ENCODE peak calls at places on chromosomes 13 and 19, in five cellular contexts. Z is IMR-90, T is small intestine, D is lower lobe of right lung, A is psoas muscle. P is an unnamed sample.

GRCh38 chr13:26628706-26629105 is 71.2 kb downstream of the WASF3 start:
- DNase-seq in T (peak; percentile 40), A (no peak), Z (peak; percentile 40), D (no peak), P (no peak)

GRCh38 chr13:39224841-39225240 is 186.6 kb downstream of the NHLRC3 start:
- DNase-seq in T (no peak), A (no peak), D (no peak), Z (no peak), P (no peak)

GRCh38 chr19:47456721-47457478 is 14.8 kb downstream of the SLC8A2 start:
- DNase-seq in Z (no peak), D (no peak), T (no peak), A (peak; percentile 46), P (no peak)

GRCh38 chr13:112605531-112605990 is 17.6 kb upstream of the TUBGCP3 start:
- DNase-seq in A (no peak), D (no peak), T (no peak), Z (no peak), P (no peak)

GRCh38 chr13:32314271-32314967 is 744 bp downstream of the ZAR1L start:
- DNase-seq in Z (no peak), A (peak; percentile 57), D (peak; percentile 85), T (no peak), P (no peak)

GRCh38 chr13:104024416-104025170 is 958.4 kb upstream of the SLC10A2 start:
- DNase-seq in D (no peak), Z (peak; percentile 40), T (no peak), A (no peak), P (no peak)

GRCh38 chr19:41377977-41378707 is 1.8 kb downstream of the TMEM91 start:
- DNase-seq in D (no peak), Z (no peak), T (no peak), A (peak; percentile 42), P (peak; percentile 73)

GRCh38 chr19:55372316-55373081 is 2.2 kb upstream of the IL11 start:
- DNase-seq in Z (peak; percentile 84), D (no peak), T (no peak), A (no peak), P (no peak)

GRCh38 chr19:4534836-4535658 is at the start of gene PLIN5:
- DNase-seq in A (peak; percentile 95), T (peak; percentile 28), D (peak; percentile 88), Z (peak; percentile 26), P (peak; percentile 97)

GRCh38 chr19:23523863-23524262 is 128.6 kb upstream of the ZNF91 start:
- DNase-seq in D (no peak), T (no peak), A (no peak), Z (no peak), P (no peak)

GRCh38 chr19:4186087-4186993 is 3.9 kb downstream of the ANKRD24 start:
- DNase-seq in T (peak; percentile 85), Z (peak; percentile 58), A (peak; percentile 78), D (peak; percentile 73), P (peak; percentile 88)

GRCh38 chr19:6273701-6274601 is 5.8 kb downstream of the MLLT1 start:
- DNase-seq in Z (peak; percentile 88), D (peak; percentile 88), T (no peak), A (peak; percentile 93), P (peak; percentile 60)

GRCh38 chr19:12611361-12611699 is 610 bp downstream of the ZNF791 start:
- DNase-seq in D (peak; percentile 67), Z (peak; percentile 74), A (peak; percentile 86), T (peak; percentile 78), P (peak; percentile 65)

GRCh38 chr19:17035842-17036424 is 9.3 kb upstream of the CPAMD8 start:
- DNase-seq in T (no peak), Z (no peak), A (no peak), D (peak; percentile 68), P (no peak)

GRCh38 chr19:40255619-40256166 is 29.2 kb upstream of the CCNP start:
- DNase-seq in T (peak; percentile 20), D (no peak), A (no peak), Z (no peak), P (no peak)
- H3K4me3 ChIP-seq in T (no peak overlapping the region), D (no peak overlapping the region), A (no peak overlapping the region), Z (no peak overlapping the region), P (no peak overlapping the region)

GRCh38 chr13:113883314-113883811 is 19.5 kb upstream of the GAS6 start:
- DNase-seq in Z (no peak), D (no peak), A (no peak), T (no peak), P (no peak)

GRCh38 chr13:113882716-113883115 is 18.8 kb upstream of the GAS6 start:
- DNase-seq in Z (no peak), A (no peak), D (no peak), T (no peak), P (no peak)

GRCh38 chr13:113882266-113882627 is 18.4 kb upstream of the GAS6 start:
- DNase-seq in D (peak; percentile 64), A (peak; percentile 81), T (no peak), Z (no peak), P (no peak)

GRCh38 chr13:113880651-113881611 is 17.1 kb upstream of the GAS6 start:
- DNase-seq in D (no peak), Z (no peak), T (no peak), A (no peak), P (no peak)

GRCh38 chr13:113881614-113882265 is 17.9 kb upstream of the GAS6 start:
- DNase-seq in Z (no peak), D (no peak), A (no peak), T (no peak), P (no peak)
- H3K27me3 ChIP-seq in Z (no peaks in the 10 kb centered on the region), D (no peaks in the 10 kb centered on the region), A (no peaks in the 10 kb centered on the region), T (no peaks in the 10 kb centered on the region), P (no peaks in the 10 kb centered on the region)

GRCh38 chr13:20425819-20426219 is 99.8 kb downstream of the CRYL1 start:
- DNase-seq in Z (no peak), A (no peak), T (no peak), D (no peak), P (peak; percentile 79)
- H3K4me1 ChIP-seq in Z (no peaks in the 10 kb centered on the region), A (no peaks in the 10 kb centered on the region), T (no peaks in the 10 kb centered on the region), D (no peaks in the 10 kb centered on the region), P (peaks cover 5% of the 10 kb centered on the region)

GRCh38 chr19:54299126-54299498 is 13.9 kb downstream of the LILRA5 start:
- DNase-seq in T (no peak), D (no peak), A (no peak), Z (no peak), P (no peak)
- H3K4me3 ChIP-seq in T (no peak overlapping the region), D (no peak overlapping the region), A (no peak overlapping the region), Z (no peak overlapping the region), P (no peak overlapping the region)

GRCh38 chr19:51546107-51546649 is 14.7 kb upstream of the SIGLEC6 start:
- DNase-seq in T (no peak), A (no peak), Z (no peak), D (no peak), P (no peak)

GRCh38 chr19:51546650-51547396 is 15.4 kb upstream of the SIGLEC6 start:
- DNase-seq in A (no peak), D (no peak), T (no peak), Z (peak; percentile 9), P (no peak)

GRCh38 chr19:51542699-51543098 is 11.2 kb upstream of the SIGLEC6 start:
- DNase-seq in D (no peak), T (no peak), Z (no peak), A (no peak), P (no peak)

GRCh38 chr19:51541458-51542357 is 10.2 kb upstream of the SIGLEC6 start:
- DNase-seq in A (no peak), Z (no peak), T (no peak), D (no peak), P (no peak)

GRCh38 chr19:51544038-51544437 is 12.6 kb upstream of the SIGLEC6 start:
- DNase-seq in Z (no peak), T (no peak), A (no peak), D (no peak), P (no peak)
- H3K27me3 ChIP-seq in Z (no peaks in the 10 kb centered on the region), T (no peaks in the 10 kb centered on the region), A (peaks cover 13% of the 10 kb centered on the region), D (peaks cover 34% of the 10 kb centered on the region), P (peaks cover 6% of the 10 kb centered on the region)

DNA sequence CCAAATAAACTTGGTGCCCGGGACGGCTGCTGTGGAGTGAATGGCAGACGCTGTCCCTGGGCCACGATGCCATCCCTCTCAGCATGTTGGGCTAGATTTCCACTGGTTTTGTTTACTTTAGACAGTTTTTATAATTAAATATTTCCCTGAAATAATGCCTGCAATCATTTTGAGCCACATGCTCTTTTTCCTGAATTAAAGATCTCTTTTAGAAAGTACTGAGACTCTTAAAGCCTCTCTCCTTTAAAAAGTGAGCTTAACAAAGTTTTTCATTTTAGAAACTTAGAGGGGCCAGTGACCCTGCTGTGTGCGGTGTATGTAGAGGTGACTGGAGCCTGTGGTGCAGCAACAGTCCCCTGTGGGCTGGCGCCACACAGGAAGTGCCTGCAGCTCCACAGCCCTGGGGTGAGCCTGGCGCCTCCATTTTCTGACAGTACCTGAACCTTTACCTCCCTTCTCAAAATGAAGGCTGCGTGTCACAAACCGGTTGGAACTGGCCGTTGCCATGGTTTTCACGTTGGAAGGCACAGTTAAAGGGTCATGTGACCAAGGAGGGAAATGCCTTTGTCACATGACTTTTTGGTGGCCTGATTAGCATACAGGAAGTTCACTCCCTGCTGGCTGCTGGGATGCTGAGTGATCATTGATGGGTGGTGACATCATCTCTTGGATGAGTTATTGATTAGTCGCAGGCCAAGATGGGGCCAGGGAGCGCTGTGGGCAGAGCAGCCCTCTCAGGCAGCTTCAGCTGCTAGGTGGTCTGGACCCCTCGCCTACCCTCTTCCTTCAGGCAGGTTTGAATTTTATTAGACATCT is 26.3 kb downstream of the TSSK6 start:
- DNase-seq in A (peak; percentile 88), Z (peak; percentile 96), D (peak; percentile 82), T (peak; percentile 84), P (peak; percentile 77)
- H3K4me1 ChIP-seq in A (peaks cover 39% of the 10 kb centered on the region), Z (peaks cover 38% of the 10 kb centered on the region), D (peaks cover 55% of the 10 kb centered on the region), T (peaks cover 9% of the 10 kb centered on the region), P (peaks cover 37% of the 10 kb centered on the region)

GRCh38 chr19:18225702-18226468 is at the start of gene PDE4C:
- DNase-seq in Z (no peak), T (no peak), A (peak; percentile 74), D (no peak), P (peak; percentile 63)
- H3K4me3 ChIP-seq in Z (no peak within 1 kb of the TSS), T (no peak within 1 kb of the TSS), A (peak within 1 kb of the TSS; percentile 65), D (no peak within 1 kb of the TSS), P (peak within 1 kb of the TSS; percentile 43)

GRCh38 chr19:1312732-1313694 is 27.3 kb downstream of the EFNA2 start:
- DNase-seq in A (no peak), T (peak; percentile 29), D (no peak), Z (peak; percentile 58), P (peak; percentile 56)
- H3K27me3 ChIP-seq in A (peaks cover 67% of the 10 kb centered on the region), T (peaks cover 2% of the 10 kb centered on the region), D (peaks cover 84% of the 10 kb centered on the region), Z (peaks cover 30% of the 10 kb centered on the region), P (no peaks in the 10 kb centered on the region)

P was measured in BE2C.